ENCODE peak calls at places on chromosome 1, in nine cellular contexts. E is CD4-positive, CD25-positive, alpha-beta regulatory T cell; U is cardiac fibroblast; K is Jurkat, Clone E6-1; L is pancreas; W is heart left ventricle; I is neuronal stem cell; B is IMR-90; M is fibroblast of lung. S is an unnamed sample.

GRCh38 chr1:241950390-241950789 is 7.2 kb upstream of the BECN2 start:
- DNase-seq in E (no peak), U (no peak), K (no peak), L (no peak), W (no peak), I (no peak), B (peak), M (peak), S (no peak)

GRCh38 chr1:115796897-115797296 is 28.4 kb upstream of the CASQ2 start:
- DNase-seq in E (no peak), U (no peak), K (no peak), L (no peak), W (no peak), I (peak), B (no peak), M (no peak), S (no peak)

GRCh38 chr1:181114574-181115366 is 26.3 kb downstream of the IER5 start:
- DNase-seq in E (no peak), U (no peak), K (no peak), L (no peak), W (no peak), I (no peak), B (no peak), M (no peak), S (no peak)

GRCh38 chr1:100883963-100884362 is 10.7 kb downstream of the EXTL2 start:
- DNase-seq in E (no peak), U (peak), K (no peak), L (no peak), W (no peak), I (no peak), B (peak), M (peak), S (no peak)

GRCh38 chr1:85576256-85576641 is 4.3 kb upstream of the CCN1 start:
- DNase-seq in E (peak), U (no peak), K (no peak), L (no peak), W (no peak), I (no peak), B (no peak), M (no peak), S (no peak)

GRCh38 chr1:24586970-24587820 is 31.3 kb downstream of the NCMAP start:
- DNase-seq in E (peak), U (peak), K (peak), L (no peak), W (no peak), I (peak), B (peak), M (peak), S (peak)

GRCh38 chr1:34915521-34915920 is 13.9 kb downstream of the DLGAP3 start:
- DNase-seq in E (no peak), U (no peak), K (no peak), L (no peak), W (no peak), I (no peak), B (no peak), M (no peak), S (no peak)

GRCh38 chr1:159014851-159015250 is 5.1 kb downstream of the IFI16 start:
- DNase-seq in E (no peak), U (no peak), K (no peak), L (no peak), W (no peak), I (no peak), B (no peak), M (no peak), S (no peak)

GRCh38 chr1:180964609-180965008 is 51.9 kb downstream of the KIAA1614 start:
- DNase-seq in E (no peak), U (no peak), K (no peak), L (no peak), W (no peak), I (no peak), B (no peak), M (no peak), S (no peak)

GRCh38 chr1:94247146-94248094 is 10.0 kb upstream of the ARHGAP29 start:
- DNase-seq in E (peak), U (peak), K (no peak), L (peak), W (peak), I (peak), B (peak), M (peak), S (peak)

GRCh38 chr1:94245747-94246438 is 8.5 kb upstream of the ARHGAP29 start:
- DNase-seq in E (no peak), U (peak), K (no peak), L (no peak), W (no peak), I (no peak), B (peak), M (peak), S (no peak)

GRCh38 chr1:94248956-94249688 is 11.7 kb upstream of the ARHGAP29 start:
- DNase-seq in E (no peak), U (no peak), K (no peak), L (no peak), W (no peak), I (no peak), B (no peak), M (peak), S (no peak)

GRCh38 chr1:94244816-94245215 is 7.4 kb upstream of the ARHGAP29 start:
- DNase-seq in E (no peak), U (no peak), K (no peak), L (no peak), W (no peak), I (no peak), B (no peak), M (no peak), S (no peak)

GRCh38 chr1:94246692-94247145 is 9.3 kb upstream of the ARHGAP29 start:
- DNase-seq in E (no peak), U (peak), K (no peak), L (no peak), W (no peak), I (no peak), B (no peak), M (no peak), S (no peak)
- H3K4me3 ChIP-seq in E (no peak), U (peak), K (no peak), L (peak), W (peak), I (peak), B (peak), M (peak), S (peak)

GRCh38 chr1:118271883-118272282 is 86.9 kb upstream of the SPAG17 start:
- DNase-seq in E (no peak), U (no peak), K (no peak), L (no peak), W (no peak), I (no peak), B (no peak), M (no peak), S (no peak)
- H3K4me3 ChIP-seq in E (no peak), U (no peak), K (no peak), L (no peak), W (no peak), I (no peak), B (no peak), M (no peak), S (no peak)

GRCh38 chr1:28450561-28450960 is 55.3 kb upstream of the RCC1 start:
- DNase-seq in E (peak), U (no peak), K (peak), L (no peak), W (no peak), I (no peak), B (no peak), M (no peak), S (no peak)
- H3K4me3 ChIP-seq in E (no peak), U (no peak), K (no peak), L (no peak), W (no peak), I (no peak), B (no peak), M (no peak), S (no peak)

GRCh38 chr1:13513885-13514546 is at the start of gene LRRC38:
- DNase-seq in E (peak), U (no peak), K (peak), L (no peak), W (peak), I (no peak), B (no peak), M (no peak), S (peak)
- H3K4me3 ChIP-seq in E (no peak), U (no peak), K (peak), L (no peak), W (peak), I (no peak), B (no peak), M (no peak), S (peak)

DNA sequence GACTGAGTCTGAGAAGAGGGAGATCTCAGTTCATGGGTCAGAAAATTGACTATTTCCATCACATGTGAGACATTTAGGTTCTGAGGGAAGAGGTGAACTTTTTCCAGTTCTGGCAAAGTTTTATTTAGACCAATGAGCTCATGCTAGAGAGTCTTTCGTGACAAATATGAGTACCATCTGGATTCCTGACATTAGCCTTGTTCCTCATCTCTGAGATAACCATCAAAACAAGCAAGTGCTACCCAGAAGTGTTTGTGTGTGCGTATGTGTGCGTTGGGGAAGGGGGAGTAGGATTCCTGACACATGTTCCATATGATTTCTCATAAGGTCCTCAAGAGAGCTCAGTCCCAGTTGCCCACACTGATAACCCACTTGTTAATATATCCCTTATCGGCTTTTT is 120.6 kb downstream of the FASLG start:
- DNase-seq in E (no peak), U (no peak), K (no peak), L (no peak), W (no peak), I (no peak), B (peak), M (no peak), S (no peak)
- H3K4me3 ChIP-seq in E (no peak), U (no peak), K (no peak), L (no peak), W (no peak), I (no peak), B (no peak), M (no peak), S (no peak)

GRCh38 chr1:201938440-201939005 is 7.8 kb downstream of the LMOD1 start:
- DNase-seq in E (no peak), U (peak), K (no peak), L (no peak), W (no peak), I (no peak), B (no peak), M (no peak), S (no peak)
- H3K4me3 ChIP-seq in E (no peak), U (no peak), K (no peak), L (no peak), W (no peak), I (no peak), B (no peak), M (no peak), S (no peak)

DNA sequence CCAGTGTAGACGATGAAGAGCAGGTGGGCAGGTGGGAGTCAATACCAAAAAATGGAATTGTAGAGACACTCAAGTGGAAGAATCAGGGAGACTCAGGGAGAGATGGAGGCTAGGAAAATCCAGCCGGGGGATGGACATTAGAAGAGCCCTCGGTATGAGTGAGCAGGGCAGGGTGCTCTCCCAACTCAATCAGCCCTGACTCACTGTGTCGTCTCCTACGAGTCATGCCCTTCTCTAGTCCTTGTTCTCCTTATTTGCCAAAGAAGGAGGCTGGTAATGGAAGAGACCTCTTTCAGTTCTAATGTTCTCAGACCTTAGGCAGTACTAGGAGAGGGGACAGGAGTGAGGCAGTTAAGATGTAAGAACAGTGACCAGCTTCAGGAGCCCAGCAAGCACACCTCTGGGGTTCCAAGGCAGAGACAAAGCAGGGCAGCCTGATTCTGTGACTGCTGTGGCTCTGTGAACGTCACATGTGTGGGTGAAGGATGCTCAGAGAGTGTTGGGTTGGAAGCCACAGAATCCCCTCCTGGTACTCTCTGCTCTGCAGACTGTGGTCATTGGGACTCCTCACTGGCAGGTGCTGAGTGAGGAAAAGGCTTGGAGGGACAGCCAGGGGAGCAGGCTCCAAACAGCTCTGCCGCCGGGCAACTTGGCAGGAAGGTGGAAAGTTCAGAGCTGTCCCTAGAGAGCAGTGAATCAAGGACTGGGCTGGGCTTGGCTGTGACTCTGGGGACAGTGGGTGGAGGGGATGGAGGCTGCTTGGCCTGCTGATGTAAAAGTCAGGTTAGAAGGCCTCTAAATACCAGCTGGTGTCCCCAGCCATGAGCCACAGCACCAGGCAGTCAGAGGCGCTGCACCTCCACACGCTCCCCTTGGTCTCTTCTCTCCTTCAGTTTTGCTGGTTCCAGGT is 11.1 kb upstream of the GJA5 start:
- DNase-seq in E (no peak), U (peak), K (no peak), L (no peak), W (peak), I (no peak), B (peak), M (no peak), S (no peak)
- H3K4me3 ChIP-seq in E (no peak), U (no peak), K (no peak), L (no peak), W (peak), I (no peak), B (no peak), M (no peak), S (no peak)

GRCh38 chr1:227577500-227577899 is 14.1 kb downstream of the ZNF678 start:
- DNase-seq in E (no peak), U (no peak), K (no peak), L (no peak), W (no peak), I (no peak), B (no peak), M (no peak), S (no peak)
- H3K4me3 ChIP-seq in E (no peak), U (no peak), K (no peak), L (no peak), W (no peak), I (no peak), B (no peak), M (no peak), S (no peak)

S was measured in H7.